ENCODE peak calls at places on chromosomes 6 and 20, in four cellular contexts. A is NCI-H774, L is body of pancreas, R is endodermal cell. U is an unnamed sample.

GRCh38 chr6:43796910-43797890 is 27.2 kb downstream of the VEGFA start:
- DNase-seq in R (no peak), A (no peak), L (no peak), U (no peak)

GRCh38 chr6:3023663-3024483 is 24.2 kb downstream of the NQO2 start:
- DNase-seq in R (peak; percentile 88), L (peak; percentile 63), A (no peak), U (peak; percentile 96)

GRCh38 chr6:95784019-95784418 is 206.7 kb downstream of the MANEA start:
- DNase-seq in L (no peak), A (no peak), R (no peak), U (no peak)

GRCh38 chr6:134722996-134723871 is 226.7 kb downstream of the ALDH8A1 start:
- DNase-seq in R (no peak), L (no peak), A (no peak), U (no peak)

GRCh38 chr6:41159415-41160082 is 3.4 kb downstream of the TREM2 start:
- DNase-seq in R (no peak), A (peak; percentile 21), L (no peak), U (no peak)

GRCh38 chr6:125787791-125788190 is 3.0 kb upstream of the NCOA7 start:
- DNase-seq in A (no peak), R (no peak), L (no peak), U (no peak)

GRCh38 chr20:62928246-62928939 is 2.1 kb upstream of the DIDO1 start:
- DNase-seq in L (no peak), A (no peak), R (peak; percentile 89), U (no peak)

GRCh38 chr20:61585764-61586163 is 333.7 kb downstream of the CDH4 start:
- DNase-seq in A (no peak), L (no peak), R (no peak), U (no peak)

GRCh38 chr6:136843210-136843609 is 20.8 kb downstream of the PEX7 start:
- DNase-seq in A (no peak), R (no peak), L (no peak), U (no peak)

GRCh38 chr6:101083533-101084172 is 202.5 kb upstream of the ASCC3 start:
- DNase-seq in A (peak; percentile 31), R (no peak), L (no peak), U (no peak)

GRCh38 chr20:52524865-52525264 is 333.3 kb upstream of the ZFP64 start:
- DNase-seq in L (no peak), R (no peak), A (no peak), U (no peak)

U was measured in NCI-H526.